ENCODE peak calls at places on chromosomes 2 and 18, in seven cellular contexts. N is A549, F is Panc1, V is cardiac fibroblast, G is Calu3, A is uterus, H is left ventricle myocardium inferior. J is an unnamed sample.
A peak's percentile ranks its signal among the peaks of the same experiment; 100 is the strongest.

GRCh38 chr2:42328148-42328833 is 32.7 kb downstream of the COX7A2L start:
- DNase-seq in N (peak; percentile 49), F (no peak), V (peak; percentile 68), A (no peak), G (no peak), H (no peak), J (no peak)

GRCh38 chr2:29192526-29192925 is 77.3 kb downstream of the CLIP4 start:
- DNase-seq in N (no peak), G (no peak), A (no peak), F (no peak), H (no peak), V (peak; percentile 33), J (no peak)

GRCh38 chr2:41869542-41870256 is 178.1 kb upstream of the PKDCC start:
- DNase-seq in N (peak; percentile 75), V (peak; percentile 71), F (peak; percentile 35), G (peak; percentile 82), H (peak; percentile 79), A (peak; percentile 86), J (peak; percentile 53)

GRCh38 chr2:78261454-78261853 is 739.3 kb upstream of the LRRTM4 start:
- DNase-seq in N (no peak), H (no peak), A (no peak), V (no peak), F (no peak), G (no peak), J (no peak)

GRCh38 chr2:151827564-151828142 is 568 bp downstream of the ARL5A start:
- DNase-seq in N (peak; percentile 17), H (no peak), F (no peak), G (peak; percentile 9), V (peak; percentile 29), A (peak; percentile 17), J (peak; percentile 43)

GRCh38 chr2:236261452-236261851 is 2.8 kb downstream of the ASB18 start:
- DNase-seq in V (no peak), F (no peak), G (no peak), A (no peak), H (no peak), N (no peak), J (no peak)

GRCh38 chr2:172437419-172438063 is 10.2 kb downstream of the ITGA6 start:
- DNase-seq in G (no peak), A (no peak), H (no peak), F (no peak), N (no peak), V (no peak), J (no peak)

GRCh38 chr2:196125596-196125995 is 45.8 kb downstream of the STK17B start:
- DNase-seq in V (peak; percentile 40), N (no peak), H (no peak), F (no peak), G (no peak), A (no peak), J (no peak)

GRCh38 chr2:230706053-230706498 is 6.6 kb upstream of the CAB39 start:
- DNase-seq in V (no peak), F (no peak), H (no peak), N (peak; percentile 56), A (no peak), G (peak; percentile 63), J (no peak)

GRCh38 chr2:226524381-226524843 is 275.2 kb downstream of the IRS1 start:
- DNase-seq in A (peak; percentile 31), G (no peak), V (peak; percentile 96), H (no peak), N (peak; percentile 62), F (no peak), J (no peak)

GRCh38 chr2:8694737-8695136 is 12.9 kb downstream of the ID2 start:
- DNase-seq in N (peak; percentile 37), G (no peak), F (no peak), H (no peak), V (peak; percentile 82), A (no peak), J (no peak)

GRCh38 chr18:21452808-21453511 is 147.5 kb downstream of the ESCO1 start:
- DNase-seq in H (no peak), V (no peak), N (no peak), A (no peak), F (no peak), G (no peak), J (no peak)

GRCh38 chr18:5424903-5425302 is 118.9 kb downstream of the EPB41L3 start:
- DNase-seq in N (peak; percentile 32), H (no peak), F (no peak), A (no peak), V (peak; percentile 56), G (no peak), J (no peak)

GRCh38 chr2:233079473-233079877 is 19.3 kb downstream of the INPP5D start:
- DNase-seq in G (no peak), F (no peak), A (no peak), N (no peak), H (no peak), V (no peak), J (no peak)

GRCh38 chr2:24087032-24087431 is 2.4 kb upstream of the TP53I3 start:
- DNase-seq in A (no peak), V (no peak), F (no peak), H (no peak), N (no peak), G (no peak), J (no peak)

GRCh38 chr2:137190411-137191190 is 425.3 kb downstream of the THSD7B start:
- DNase-seq in F (no peak), V (peak; percentile 64), H (peak; percentile 22), N (no peak), G (no peak), A (no peak), J (no peak)

GRCh38 chr2:158011055-158011771 is 90.5 kb upstream of the UPP2 start:
- DNase-seq in H (no peak), G (peak; percentile 34), N (no peak), V (peak; percentile 65), A (no peak), F (no peak), J (no peak)

GRCh38 chr2:1887915-1888314 is 143.6 kb upstream of the PXDN start:
- DNase-seq in V (peak; percentile 15), F (no peak), H (no peak), A (no peak), N (peak; percentile 41), G (no peak), J (no peak)

GRCh38 chr2:29309090-29310054 is 194.2 kb downstream of the CLIP4 start:
- DNase-seq in F (peak; percentile 50), A (no peak), G (peak; percentile 72), H (no peak), V (peak; percentile 74), N (peak; percentile 75), J (no peak)

GRCh38 chr2:45843136-45843535 is 191.7 kb downstream of the PRKCE start:
- DNase-seq in F (no peak), G (no peak), N (no peak), V (no peak), A (no peak), H (no peak), J (no peak)

GRCh38 chr2:13193900-13194299 is 477.2 kb downstream of the TRIB2 start:
- DNase-seq in A (no peak), G (peak; percentile 10), V (peak; percentile 59), F (peak; percentile 8), H (no peak), N (peak; percentile 22), J (no peak)

GRCh38 chr2:236988216-236988615 is 97.5 kb upstream of the COPS8 start:
- DNase-seq in N (no peak), V (no peak), F (no peak), H (no peak), A (no peak), G (no peak), J (no peak)

GRCh38 chr2:33022989-33023731 is 76.4 kb downstream of the LTBP1 start:
- DNase-seq in A (no peak), H (no peak), N (peak; percentile 82), V (peak; percentile 93), F (peak; percentile 66), G (peak; percentile 12), J (no peak)

GRCh38 chr2:54114936-54115283 is 505 bp upstream of the ACYP2 start:
- DNase-seq in H (no peak), G (no peak), A (no peak), V (no peak), N (no peak), F (no peak), J (no peak)

GRCh38 chr2:104412384-104412783 is 441.5 kb upstream of the POU3F3 start:
- DNase-seq in V (peak; percentile 3), H (no peak), N (peak; percentile 35), F (peak; percentile 12), A (no peak), G (peak; percentile 35), J (no peak)

GRCh38 chr2:170142502-170142901 is 35.4 kb upstream of the MYO3B start:
- DNase-seq in A (no peak), G (no peak), H (no peak), F (no peak), V (no peak), N (no peak), J (no peak)
- TF ChIP-seq CTCF in A (no peak), G (no peak), H (no peak), F (no peak), V (no peak), N (no peak), J (no peak)

GRCh38 chr2:173817582-173817981 is 147.6 kb downstream of the SP3 start:
- DNase-seq in A (no peak), N (no peak), H (no peak), G (no peak), F (no peak), V (no peak), J (no peak)
- TF ChIP-seq CTCF in A (no peak), N (no peak), H (no peak), G (no peak), F (no peak), V (no peak), J (no peak)

GRCh38 chr18:2466978-2467377 is 104.3 kb downstream of the METTL4 start:
- DNase-seq in F (no peak), A (no peak), G (no peak), V (no peak), H (no peak), N (no peak), J (no peak)

GRCh38 chr18:2471523-2471922 is 99.8 kb downstream of the METTL4 start:
- DNase-seq in H (no peak), A (no peak), N (peak; percentile 9), F (no peak), V (no peak), G (no peak), J (no peak)
- TF ChIP-seq CTCF in H (no peak), A (no peak), N (no peak), F (peak; percentile 24), V (peak; percentile 17), G (no peak), J (no peak)

GRCh38 chr2:210399440-210400041 is 77.0 kb downstream of the LANCL1 start:
- DNase-seq in F (no peak), G (no peak), V (peak; percentile 40), H (no peak), A (no peak), N (peak; percentile 11), J (no peak)
- TF ChIP-seq CTCF in F (peak; percentile 45), G (peak; percentile 15), V (peak; percentile 17), H (peak; percentile 59), A (no peak), N (peak; percentile 49), J (peak; percentile 65)

DNA sequence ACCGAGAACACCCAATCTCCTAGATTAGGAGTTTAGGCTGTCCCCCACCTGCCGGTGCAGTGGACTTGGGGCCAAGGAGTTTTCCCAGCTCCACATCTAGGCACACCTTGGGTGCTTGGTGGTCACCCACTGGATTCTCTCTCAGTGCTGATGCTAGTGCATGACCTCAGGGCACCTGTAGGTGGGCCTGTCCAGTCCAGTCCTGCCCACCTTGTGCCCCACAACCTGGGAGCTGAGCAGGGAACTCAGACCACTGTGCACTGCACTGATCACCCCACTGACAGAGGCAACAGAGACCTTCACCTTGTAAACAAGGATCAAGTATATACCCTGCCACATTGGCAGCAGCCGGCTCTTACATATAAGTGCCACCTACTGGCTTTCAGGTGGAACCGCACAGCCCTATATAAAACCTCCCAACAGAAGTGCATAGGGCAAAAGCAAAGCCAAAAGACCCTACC is 12.7 kb upstream of the CDH19 start:
- DNase-seq in N (peak; percentile 23), F (no peak), V (peak; percentile 35), A (no peak), H (no peak), G (no peak), J (no peak)
- TF ChIP-seq CTCF in N (peak; percentile 13), F (peak; percentile 44), V (peak; percentile 52), A (no peak), H (no peak), G (no peak), J (peak; percentile 25)

J was measured in mesothelial cell of epicardium.